ENCODE peak calls at places on chromosomes 3 and 15, in four cellular contexts. E is trophoblast cell; N is NCI-H1092 treated with DMSO at 0.1 percent for 48 hours; Y is stimulated activated CD4-positive, alpha-beta T cell treated with anti-CD3 and anti-CD28 coated beads, TNF-alpha, amount 100 ng/mL, for 24 hours. M is an unnamed sample.

GRCh38 chr3:88985491-88985890 is 121.9 kb upstream of the EPHA3 start:
- DNase-seq in E (no peak), N (no peak), Y (no peak), M (no peak)

GRCh38 chr3:139533781-139534443 is 5.6 kb downstream of the RBP1 start:
- DNase-seq in E (no peak), N (peak; percentile 87), Y (no peak), M (peak; percentile 66)

GRCh38 chr3:112320698-112321097 is 12.3 kb upstream of the CD200 start:
- DNase-seq in E (no peak), N (no peak), Y (no peak), M (no peak)

GRCh38 chr15:67914537-67915373 is 74.9 kb upstream of the RNU6-1 start:
- DNase-seq in E (no peak), N (peak; percentile 84), Y (no peak), M (peak; percentile 62)

GRCh38 chr15:75030023-75030413 is 6.6 kb downstream of the PPCDC start:
- DNase-seq in E (no peak), N (no peak), Y (no peak), M (no peak)

GRCh38 chr3:77298405-77298804 is 258.5 kb downstream of the ROBO2 start:
- DNase-seq in E (no peak), N (no peak), Y (no peak), M (no peak)

GRCh38 chr3:189909573-189909972 is 211.1 kb downstream of the P3H2 start:
- DNase-seq in E (peak; percentile 67), N (no peak), Y (no peak), M (no peak)

GRCh38 chr15:22949074-22949547 is 31.1 kb downstream of the CYFIP1 start:
- DNase-seq in E (no peak), N (no peak), Y (no peak), M (no peak)

GRCh38 chr15:28021281-28022039 is 77.7 kb downstream of the OCA2 start:
- DNase-seq in E (no peak), N (peak; percentile 92), Y (no peak), M (peak; percentile 70)

GRCh38 chr15:59741274-59741906 is 52.3 kb upstream of the BNIP2 start:
- DNase-seq in E (no peak), N (peak; percentile 87), Y (no peak), M (peak; percentile 46)

GRCh38 chr3:11072631-11073030 is 80.1 kb downstream of the SLC6A1 start:
- DNase-seq in E (no peak), N (no peak), Y (no peak), M (no peak)

GRCh38 chr3:58562498-58562897 is 14.7 kb downstream of the FAM107A start:
- DNase-seq in E (no peak), N (no peak), Y (no peak), M (no peak)

M was measured in cerebellar cortex.